ENCODE peak calls at places on chromosome 4, in six cellular contexts. J is suprapubic skin, C is prostate gland, I is adrenal gland, O is body of pancreas, P is A549. Q is an unnamed sample.
A peak's percentile ranks its signal among the peaks of the same experiment; 100 is the strongest.

GRCh38 chr4:159685406-159686092 is 582.7 kb downstream of the RAPGEF2 start:
- DNase-seq in C (peak; percentile 12), P (no peak), J (no peak), O (no peak), I (no peak), Q (no peak)

GRCh38 chr4:15353207-15353606 is 74.6 kb upstream of the C1QTNF7 start:
- DNase-seq in I (no peak), O (no peak), C (no peak), J (no peak), P (no peak), Q (no peak)

GRCh38 chr4:138010639-138011038 is 231.5 kb downstream of the SLC7A11 start:
- DNase-seq in O (no peak), J (no peak), P (no peak), I (no peak), C (no peak), Q (no peak)

GRCh38 chr4:151139814-151140213 is 40.4 kb downstream of the RPS3A start:
- DNase-seq in C (no peak), I (no peak), O (no peak), J (no peak), P (no peak), Q (no peak)

GRCh38 chr4:170109586-170110289 is 20.0 kb upstream of the AADAT start:
- DNase-seq in J (no peak), O (no peak), C (no peak), P (no peak), I (no peak), Q (no peak)

GRCh38 chr4:38829237-38829636 is 24.6 kb upstream of the TLR1 start:
- DNase-seq in J (no peak), I (no peak), C (no peak), P (no peak), O (no peak), Q (no peak)

GRCh38 chr4:7019367-7019766 is 23.8 kb upstream of the TADA2B start:
- DNase-seq in J (no peak), P (no peak), I (no peak), O (no peak), C (no peak), Q (no peak)

GRCh38 chr4:186701273-186701672 is 22.4 kb downstream of the FAT1 start:
- DNase-seq in P (no peak), J (no peak), I (no peak), C (peak; percentile 27), O (no peak), Q (peak; percentile 39)

GRCh38 chr4:140099993-140100392 is 54.0 kb downstream of the MAML3 start:
- DNase-seq in P (peak; percentile 49), J (peak; percentile 79), C (no peak), O (no peak), I (peak; percentile 57), Q (peak; percentile 40)

GRCh38 chr4:73208376-73208775 is 50.2 kb downstream of the ANKRD17 start:
- DNase-seq in J (no peak), I (no peak), P (no peak), O (no peak), C (no peak), Q (no peak)

GRCh38 chr4:4685810-4686209 is 144.0 kb upstream of the STX18 start:
- DNase-seq in P (no peak), C (no peak), O (no peak), I (no peak), J (no peak), Q (no peak)

GRCh38 chr4:145681956-145682355 is 2.0 kb downstream of the C4orf51 start:
- DNase-seq in C (no peak), O (no peak), J (no peak), I (no peak), P (no peak), Q (no peak)

GRCh38 chr4:145195167-145195952 is 15.0 kb upstream of the OTUD4 start:
- DNase-seq in O (no peak), J (no peak), P (peak; percentile 2), I (no peak), C (no peak), Q (no peak)

GRCh38 chr4:169305651-169306050 is 34.9 kb upstream of the SH3RF1 start:
- DNase-seq in O (no peak), P (no peak), C (no peak), J (no peak), I (no peak), Q (no peak)

GRCh38 chr4:20337261-20337664 is 85.6 kb downstream of the SLIT2 start:
- DNase-seq in O (no peak), C (no peak), P (no peak), I (no peak), J (no peak), Q (no peak)

GRCh38 chr4:94798808-94799207 is 41.1 kb downstream of the BMPR1B start:
- DNase-seq in O (no peak), P (no peak), C (no peak), I (no peak), J (no peak), Q (no peak)

GRCh38 chr4:169485791-169486742 is 126.3 kb downstream of the NEK1 start:
- DNase-seq in C (peak; percentile 36), P (peak; percentile 47), J (no peak), I (peak; percentile 34), O (peak; percentile 19), Q (peak; percentile 51)

GRCh38 chr4:88442636-88443260 is 14.2 kb upstream of the HERC5 start:
- DNase-seq in P (no peak), O (no peak), C (no peak), J (no peak), I (no peak), Q (no peak)

GRCh38 chr4:143406523-143406922 is 69.8 kb downstream of the GAB1 start:
- DNase-seq in P (no peak), C (no peak), I (peak; percentile 85), O (peak; percentile 45), J (peak; percentile 88), Q (peak; percentile 54)

GRCh38 chr4:40500781-40501180 is 128.9 kb downstream of the RBM47 start:
- DNase-seq in O (no peak), J (no peak), C (no peak), P (no peak), I (no peak), Q (no peak)

GRCh38 chr4:155600246-155600645 is 66.4 kb upstream of the GUCY1A1 start:
- DNase-seq in P (no peak), C (no peak), I (no peak), O (no peak), J (no peak), Q (no peak)

GRCh38 chr4:107838763-107839162 is 14.0 kb downstream of the SGMS2 start:
- DNase-seq in C (no peak), O (no peak), J (no peak), P (no peak), I (no peak), Q (no peak)

GRCh38 chr4:93409035-93409434 is 419.5 kb upstream of the ATOH1 start:
- DNase-seq in J (no peak), I (no peak), P (no peak), C (no peak), O (no peak), Q (no peak)

GRCh38 chr4:87093443-87094123 is 126.8 kb downstream of the KLHL8 start:
- DNase-seq in O (peak; percentile 33), I (peak; percentile 48), P (peak; percentile 56), C (peak; percentile 25), J (no peak), Q (no peak)

GRCh38 chr4:112652216-112652615 is 15.3 kb downstream of the LARP7 start:
- DNase-seq in O (no peak), J (no peak), C (no peak), P (no peak), I (no peak), Q (no peak)
- H3K4me1 ChIP-seq in O (no peaks in the 10 kb centered on the region), J (no peaks in the 10 kb centered on the region), C (no peaks in the 10 kb centered on the region), P (no peaks in the 10 kb centered on the region), I (no peaks in the 10 kb centered on the region), Q (no peaks in the 10 kb centered on the region)

GRCh38 chr4:166493828-166494432 is 620.9 kb downstream of the TLL1 start:
- DNase-seq in P (peak; percentile 17), O (no peak), C (no peak), J (no peak), I (no peak), Q (no peak)

GRCh38 chr4:166499820-166500219 is 626.8 kb downstream of the TLL1 start:
- DNase-seq in P (no peak), J (no peak), C (no peak), I (no peak), O (no peak), Q (no peak)

GRCh38 chr4:166502660-166503059 is 629.6 kb downstream of the TLL1 start:
- DNase-seq in J (no peak), O (no peak), C (no peak), I (no peak), P (no peak), Q (no peak)

GRCh38 chr4:166501941-166502382 is 628.9 kb downstream of the TLL1 start:
- DNase-seq in I (peak; percentile 21), J (no peak), P (peak; percentile 52), C (no peak), O (peak; percentile 23), Q (no peak)

GRCh38 chr4:166498541-166498940 is 625.5 kb downstream of the TLL1 start:
- DNase-seq in P (no peak), O (no peak), C (no peak), J (no peak), I (no peak), Q (no peak)
- H3K4me3 ChIP-seq in P (no peak overlapping the region), O (no peak overlapping the region), C (no peak overlapping the region), J (no peak overlapping the region), I (no peak overlapping the region), Q (no peak overlapping the region)

GRCh38 chr4:974668-975067 is 1.3 kb upstream of the DGKQ start:
- DNase-seq in I (no peak), P (no peak), C (no peak), J (no peak), O (no peak), Q (no peak)

GRCh38 chr4:970854-971520 is 2.4 kb downstream of the DGKQ start:
- DNase-seq in I (no peak), C (no peak), J (no peak), P (no peak), O (no peak), Q (no peak)

GRCh38 chr4:972651-973424 is 531 bp downstream of the DGKQ start:
- DNase-seq in C (no peak), J (no peak), I (no peak), O (no peak), P (no peak), Q (no peak)

GRCh38 chr4:971670-972500 is 1.5 kb downstream of the DGKQ start:
- DNase-seq in I (no peak), O (no peak), J (no peak), P (no peak), C (no peak), Q (no peak)

GRCh38 chr4:973431-974397 is at the start of gene DGKQ:
- DNase-seq in O (peak; percentile 87), C (peak; percentile 81), I (peak; percentile 90), J (peak; percentile 93), P (peak; percentile 74), Q (peak; percentile 83)
- TF ChIP-seq POLR2A in O (no peak), C (no peak), I (peak; percentile 23), J (no peak), P (peak; percentile 29), Q (no peak)

DNA sequence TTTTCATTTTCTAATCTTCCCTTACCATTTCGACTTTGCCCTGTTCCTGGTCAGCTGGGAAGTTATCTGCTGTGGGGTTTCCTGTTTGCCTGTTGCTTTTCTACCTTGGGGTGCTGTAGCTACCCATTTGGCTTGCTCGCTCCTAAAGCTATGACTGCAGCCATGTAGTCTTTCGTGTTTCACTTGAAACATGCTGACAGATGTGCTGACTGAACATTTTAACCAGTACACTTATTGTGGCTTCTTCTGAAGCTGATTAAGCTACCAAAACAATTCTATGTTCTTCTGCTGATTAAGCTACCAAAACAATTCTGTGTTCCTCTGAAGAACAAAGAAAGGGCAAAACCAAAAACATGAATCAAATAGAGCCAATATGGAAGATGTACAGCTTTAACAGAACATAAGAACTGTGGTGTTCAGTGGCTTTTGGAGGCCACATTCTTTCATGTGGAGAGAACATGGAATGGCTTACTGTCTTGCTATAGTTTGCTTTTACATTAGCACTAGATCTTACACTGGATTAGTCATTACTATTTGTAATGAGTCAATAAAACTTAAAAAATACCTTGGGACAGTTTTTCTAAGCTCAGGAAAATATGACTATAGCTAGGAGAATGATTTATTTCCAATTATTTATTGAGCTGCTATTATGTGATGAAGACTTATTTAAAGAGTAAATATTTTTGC is 440.5 kb downstream of the SPRY1 start:
- DNase-seq in J (no peak), P (no peak), I (no peak), O (no peak), C (no peak), Q (no peak)
- H3K4me1 ChIP-seq in J (peaks cover 10% of the 10 kb centered on the region), P (no peaks in the 10 kb centered on the region), I (peaks cover 16% of the 10 kb centered on the region), O (no peaks in the 10 kb centered on the region), C (no peaks in the 10 kb centered on the region), Q (peaks cover 8% of the 10 kb centered on the region)

Q was measured in tibial nerve.